ENCODE peak calls at places on chromosomes 2 and 18, in nine cellular contexts. One of them, this sample, is unnamed.

GRCh38 chr2:16039823-16040222 is 99.5 kb downstream of the MYCN start:
- DNase-seq in activated CD8-positive, alpha-beta memory T cell treated with anti-CD3 and anti-CD28 coated beads, Interleukin-2, amount 50 U/mL, for 48 hours: no peak
- DNase-seq in GM13977: no peak
- DNase-seq in HCEC 1CT: no peak
- DNase-seq in NCI-H2107: no peak
- DNase-seq in activated CD4-positive, alpha-beta T cell treated with anti-CD3 and anti-CD28 coated beads for 24 hours: no peak
- DNase-seq in AML-193: no peak
- DNase-seq in mammary epithelial cell: no peak
- DNase-seq in RWPE2: no peak
- DNase-seq in this sample: no peak

GRCh38 chr2:175167076-175167791 is 769 bp downstream of the ATF2 start:
- DNase-seq in RWPE2: no peak
- DNase-seq in activated CD8-positive, alpha-beta memory T cell treated with anti-CD3 and anti-CD28 coated beads, Interleukin-2, amount 50 U/mL, for 48 hours: no peak
- DNase-seq in mammary epithelial cell: peak; percentile 40
- DNase-seq in GM13977: peak; percentile 25
- DNase-seq in HCEC 1CT: peak; percentile 39
- DNase-seq in NCI-H2107: no peak
- DNase-seq in AML-193: no peak
- DNase-seq in activated CD4-positive, alpha-beta T cell treated with anti-CD3 and anti-CD28 coated beads for 24 hours: peak; percentile 2
- DNase-seq in this sample: no peak

GRCh38 chr2:180146541-180146940 is 139.4 kb upstream of the CWC22 start:
- DNase-seq in activated CD8-positive, alpha-beta memory T cell treated with anti-CD3 and anti-CD28 coated beads, Interleukin-2, amount 50 U/mL, for 48 hours: no peak
- DNase-seq in GM13977: no peak
- DNase-seq in mammary epithelial cell: no peak
- DNase-seq in AML-193: no peak
- DNase-seq in HCEC 1CT: no peak
- DNase-seq in activated CD4-positive, alpha-beta T cell treated with anti-CD3 and anti-CD28 coated beads for 24 hours: no peak
- DNase-seq in RWPE2: no peak
- DNase-seq in NCI-H2107: no peak
- DNase-seq in this sample: no peak

GRCh38 chr2:167616997-167617396 is 630.4 kb downstream of the STK39 start:
- DNase-seq in mammary epithelial cell: no peak
- DNase-seq in AML-193: no peak
- DNase-seq in activated CD4-positive, alpha-beta T cell treated with anti-CD3 and anti-CD28 coated beads for 24 hours: no peak
- DNase-seq in NCI-H2107: no peak
- DNase-seq in RWPE2: no peak
- DNase-seq in HCEC 1CT: no peak
- DNase-seq in GM13977: no peak
- DNase-seq in activated CD8-positive, alpha-beta memory T cell treated with anti-CD3 and anti-CD28 coated beads, Interleukin-2, amount 50 U/mL, for 48 hours: no peak
- DNase-seq in this sample: no peak

GRCh38 chr18:35444636-35445035 is 53.1 kb downstream of the INO80C start:
- DNase-seq in NCI-H2107: no peak
- DNase-seq in activated CD4-positive, alpha-beta T cell treated with anti-CD3 and anti-CD28 coated beads for 24 hours: no peak
- DNase-seq in activated CD8-positive, alpha-beta memory T cell treated with anti-CD3 and anti-CD28 coated beads, Interleukin-2, amount 50 U/mL, for 48 hours: no peak
- DNase-seq in GM13977: no peak
- DNase-seq in mammary epithelial cell: no peak
- DNase-seq in HCEC 1CT: no peak
- DNase-seq in AML-193: no peak
- DNase-seq in RWPE2: no peak
- DNase-seq in this sample: no peak

GRCh38 chr2:112577756-112578155 is 6.7 kb upstream of the CHCHD5 start:
- DNase-seq in HCEC 1CT: peak; percentile 22
- DNase-seq in activated CD8-positive, alpha-beta memory T cell treated with anti-CD3 and anti-CD28 coated beads, Interleukin-2, amount 50 U/mL, for 48 hours: no peak
- DNase-seq in mammary epithelial cell: no peak
- DNase-seq in activated CD4-positive, alpha-beta T cell treated with anti-CD3 and anti-CD28 coated beads for 24 hours: no peak
- DNase-seq in AML-193: no peak
- DNase-seq in GM13977: no peak
- DNase-seq in NCI-H2107: no peak
- DNase-seq in RWPE2: no peak
- DNase-seq in this sample: no peak

GRCh38 chr2:64888591-64889309 is 100.4 kb upstream of the SLC1A4 start:
- DNase-seq in activated CD4-positive, alpha-beta T cell treated with anti-CD3 and anti-CD28 coated beads for 24 hours: no peak
- DNase-seq in NCI-H2107: no peak
- DNase-seq in RWPE2: no peak
- DNase-seq in activated CD8-positive, alpha-beta memory T cell treated with anti-CD3 and anti-CD28 coated beads, Interleukin-2, amount 50 U/mL, for 48 hours: peak; percentile 25
- DNase-seq in mammary epithelial cell: peak; percentile 80
- DNase-seq in GM13977: no peak
- DNase-seq in AML-193: peak; percentile 18
- DNase-seq in HCEC 1CT: peak; percentile 70
- DNase-seq in this sample: peak; percentile 10

GRCh38 chr2:120398961-120399888 is 53.3 kb downstream of the INHBB start:
- DNase-seq in mammary epithelial cell: peak; percentile 4
- DNase-seq in GM13977: no peak
- DNase-seq in activated CD4-positive, alpha-beta T cell treated with anti-CD3 and anti-CD28 coated beads for 24 hours: no peak
- DNase-seq in HCEC 1CT: no peak
- DNase-seq in RWPE2: no peak
- DNase-seq in activated CD8-positive, alpha-beta memory T cell treated with anti-CD3 and anti-CD28 coated beads, Interleukin-2, amount 50 U/mL, for 48 hours: peak; percentile 42
- DNase-seq in NCI-H2107: no peak
- DNase-seq in AML-193: no peak
- DNase-seq in this sample: no peak

GRCh38 chr2:226893206-226893605 is 57.4 kb downstream of the RHBDD1 start:
- DNase-seq in HCEC 1CT: peak; percentile 45
- DNase-seq in activated CD4-positive, alpha-beta T cell treated with anti-CD3 and anti-CD28 coated beads for 24 hours: no peak
- DNase-seq in AML-193: no peak
- DNase-seq in RWPE2: no peak
- DNase-seq in activated CD8-positive, alpha-beta memory T cell treated with anti-CD3 and anti-CD28 coated beads, Interleukin-2, amount 50 U/mL, for 48 hours: no peak
- DNase-seq in GM13977: no peak
- DNase-seq in NCI-H2107: no peak
- DNase-seq in mammary epithelial cell: no peak
- DNase-seq in this sample: no peak

GRCh38 chr2:190235101-190235500 is 84.5 kb downstream of the HIBCH start:
- DNase-seq in GM13977: no peak
- DNase-seq in mammary epithelial cell: peak; percentile 6
- DNase-seq in activated CD8-positive, alpha-beta memory T cell treated with anti-CD3 and anti-CD28 coated beads, Interleukin-2, amount 50 U/mL, for 48 hours: no peak
- DNase-seq in RWPE2: no peak
- DNase-seq in AML-193: no peak
- DNase-seq in activated CD4-positive, alpha-beta T cell treated with anti-CD3 and anti-CD28 coated beads for 24 hours: no peak
- DNase-seq in HCEC 1CT: no peak
- DNase-seq in NCI-H2107: no peak
- DNase-seq in this sample: no peak

GRCh38 chr2:212692466-212692865 is 153.9 kb upstream of the ERBB4 start:
- DNase-seq in AML-193: no peak
- DNase-seq in activated CD8-positive, alpha-beta memory T cell treated with anti-CD3 and anti-CD28 coated beads, Interleukin-2, amount 50 U/mL, for 48 hours: no peak
- DNase-seq in HCEC 1CT: no peak
- DNase-seq in GM13977: no peak
- DNase-seq in activated CD4-positive, alpha-beta T cell treated with anti-CD3 and anti-CD28 coated beads for 24 hours: no peak
- DNase-seq in RWPE2: no peak
- DNase-seq in mammary epithelial cell: no peak
- DNase-seq in NCI-H2107: no peak
- DNase-seq in this sample: no peak

This sample was measured in nucleus accumbens.